ENCODE peak calls at places on chromosomes 6 and 20, in seven cellular contexts. One of them, this sample, is unnamed. For H3K9me3, the result is how much of the 10 kb centered on the place peaks cover.

GRCh38 chr20:7744411-7744810 is 195.8 kb downstream of the HAO1 start:
- DNase-seq in sigmoid colon: no peak
- DNase-seq in cardiac muscle cell: peak
- DNase-seq in GM12878: no peak
- DNase-seq in IMR-90: peak
- DNase-seq in tibial nerve: no peak
- DNase-seq in pancreas: no peak
- DNase-seq in this sample: no peak

GRCh38 chr6:40672118-40672517 is 85.0 kb upstream of the LRFN2 start:
- DNase-seq in sigmoid colon: no peak
- DNase-seq in cardiac muscle cell: no peak
- DNase-seq in GM12878: no peak
- DNase-seq in IMR-90: no peak
- DNase-seq in tibial nerve: no peak
- DNase-seq in pancreas: no peak
- DNase-seq in this sample: no peak

GRCh38 chr6:69624944-69625343 is 171.9 kb downstream of the LMBRD1 start:
- DNase-seq in sigmoid colon: no peak
- DNase-seq in cardiac muscle cell: no peak
- DNase-seq in GM12878: no peak
- DNase-seq in IMR-90: no peak
- DNase-seq in tibial nerve: no peak
- DNase-seq in pancreas: no peak
- DNase-seq in this sample: no peak

GRCh38 chr6:108518714-108519576 is 41.8 kb upstream of the FOXO3 start:
- DNase-seq in sigmoid colon: no peak
- DNase-seq in cardiac muscle cell: peak
- DNase-seq in GM12878: no peak
- DNase-seq in IMR-90: peak
- DNase-seq in tibial nerve: no peak
- DNase-seq in pancreas: no peak
- DNase-seq in this sample: no peak

GRCh38 chr6:6320901-6321300 is 439 bp upstream of the F13A1 start:
- DNase-seq in sigmoid colon: no peak
- DNase-seq in cardiac muscle cell: no peak
- DNase-seq in GM12878: no peak
- DNase-seq in IMR-90: no peak
- DNase-seq in tibial nerve: no peak
- DNase-seq in pancreas: no peak
- DNase-seq in this sample: no peak

GRCh38 chr6:44157152-44157521 is 1.5 kb upstream of the CAPN11 start:
- DNase-seq in sigmoid colon: no peak
- DNase-seq in cardiac muscle cell: no peak
- DNase-seq in GM12878: no peak
- DNase-seq in IMR-90: no peak
- DNase-seq in tibial nerve: no peak
- DNase-seq in pancreas: no peak
- DNase-seq in this sample: no peak

GRCh38 chr6:16973545-16974386 is 128.1 kb upstream of the STMND1 start:
- DNase-seq in sigmoid colon: no peak
- DNase-seq in cardiac muscle cell: no peak
- DNase-seq in GM12878: no peak
- DNase-seq in IMR-90: no peak
- DNase-seq in tibial nerve: no peak
- DNase-seq in pancreas: no peak
- DNase-seq in this sample: no peak

GRCh38 chr6:99514089-99514488 is 1.1 kb downstream of the USP45 start:
- DNase-seq in sigmoid colon: no peak
- DNase-seq in cardiac muscle cell: peak
- DNase-seq in GM12878: no peak
- DNase-seq in IMR-90: peak
- DNase-seq in tibial nerve: no peak
- DNase-seq in pancreas: no peak
- DNase-seq in this sample: no peak

GRCh38 chr6:13992417-13993055 is 67.8 kb downstream of the RNF182 start:
- DNase-seq in sigmoid colon: no peak
- DNase-seq in cardiac muscle cell: peak
- DNase-seq in GM12878: no peak
- DNase-seq in IMR-90: peak
- DNase-seq in tibial nerve: no peak
- DNase-seq in pancreas: no peak
- DNase-seq in this sample: no peak

GRCh38 chr20:14568701-14569100 is 231.3 kb upstream of the FLRT3 start:
- DNase-seq in sigmoid colon: no peak
- DNase-seq in cardiac muscle cell: no peak
- DNase-seq in GM12878: no peak
- DNase-seq in IMR-90: no peak
- DNase-seq in tibial nerve: no peak
- DNase-seq in pancreas: no peak
- DNase-seq in this sample: no peak

GRCh38 chr6:134478764-134479399 is 161.0 kb upstream of the SGK1 start:
- DNase-seq in sigmoid colon: no peak
- DNase-seq in cardiac muscle cell: no peak
- DNase-seq in GM12878: no peak
- DNase-seq in IMR-90: no peak
- DNase-seq in tibial nerve: no peak
- DNase-seq in pancreas: no peak
- DNase-seq in this sample: no peak

GRCh38 chr6:121770943-121771342 is 335.5 kb downstream of the GJA1 start:
- DNase-seq in sigmoid colon: no peak
- DNase-seq in cardiac muscle cell: no peak
- DNase-seq in GM12878: no peak
- DNase-seq in IMR-90: peak
- DNase-seq in tibial nerve: no peak
- DNase-seq in pancreas: no peak
- DNase-seq in this sample: no peak

GRCh38 chr20:25000268-25000801 is 7.8 kb upstream of the APMAP start:
- DNase-seq in sigmoid colon: peak
- DNase-seq in cardiac muscle cell: peak
- DNase-seq in GM12878: no peak
- DNase-seq in IMR-90: peak
- DNase-seq in tibial nerve: peak
- DNase-seq in pancreas: peak
- DNase-seq in this sample: no peak

GRCh38 chr6:55694148-55694547 is 115.2 kb upstream of the HMGCLL1 start:
- DNase-seq in sigmoid colon: no peak
- DNase-seq in cardiac muscle cell: peak
- DNase-seq in GM12878: no peak
- DNase-seq in IMR-90: peak
- DNase-seq in tibial nerve: no peak
- DNase-seq in pancreas: no peak
- DNase-seq in this sample: peak

GRCh38 chr6:137370871-137371633 is 123.1 kb downstream of the OLIG3 start:
- DNase-seq in sigmoid colon: no peak
- DNase-seq in cardiac muscle cell: no peak
- DNase-seq in GM12878: peak
- DNase-seq in IMR-90: no peak
- DNase-seq in tibial nerve: no peak
- DNase-seq in pancreas: no peak
- DNase-seq in this sample: peak

GRCh38 chr6:44738652-44739141 is 351.2 kb downstream of the CDC5L start:
- DNase-seq in sigmoid colon: no peak
- DNase-seq in cardiac muscle cell: peak
- DNase-seq in GM12878: peak
- DNase-seq in IMR-90: peak
- DNase-seq in tibial nerve: no peak
- DNase-seq in pancreas: no peak
- DNase-seq in this sample: no peak

GRCh38 chr20:8722277-8722928 is 346.5 kb upstream of the PLCB4 start:
- DNase-seq in sigmoid colon: no peak
- DNase-seq in cardiac muscle cell: peak
- DNase-seq in GM12878: peak
- DNase-seq in IMR-90: peak
- DNase-seq in tibial nerve: no peak
- DNase-seq in pancreas: peak
- DNase-seq in this sample: peak

GRCh38 chr20:4709261-4710105 is 12.2 kb upstream of the PRND start:
- DNase-seq in sigmoid colon: no peak
- DNase-seq in cardiac muscle cell: no peak
- DNase-seq in GM12878: no peak
- DNase-seq in IMR-90: no peak
- DNase-seq in tibial nerve: no peak
- DNase-seq in pancreas: no peak
- DNase-seq in this sample: no peak

GRCh38 chr6:126361832-126362231 is 21.9 kb downstream of the CENPW start:
- DNase-seq in sigmoid colon: no peak
- DNase-seq in cardiac muscle cell: no peak
- DNase-seq in GM12878: no peak
- DNase-seq in IMR-90: no peak
- DNase-seq in tibial nerve: no peak
- DNase-seq in pancreas: no peak
- DNase-seq in this sample: no peak

GRCh38 chr6:74939309-74939708 is 266.5 kb downstream of the COL12A1 start:
- DNase-seq in sigmoid colon: no peak
- DNase-seq in cardiac muscle cell: peak
- DNase-seq in GM12878: no peak
- DNase-seq in IMR-90: no peak
- DNase-seq in tibial nerve: no peak
- DNase-seq in pancreas: no peak
- DNase-seq in this sample: no peak

GRCh38 chr6:54801669-54802068 is 44.9 kb upstream of the FAM83B start:
- DNase-seq in sigmoid colon: no peak
- DNase-seq in cardiac muscle cell: peak
- DNase-seq in GM12878: no peak
- DNase-seq in IMR-90: peak
- DNase-seq in tibial nerve: no peak
- DNase-seq in pancreas: no peak
- DNase-seq in this sample: no peak

GRCh38 chr20:24608926-24609667 is 139.7 kb downstream of the SYNDIG1 start:
- DNase-seq in sigmoid colon: no peak
- DNase-seq in cardiac muscle cell: peak
- DNase-seq in GM12878: peak
- DNase-seq in IMR-90: peak
- DNase-seq in tibial nerve: no peak
- DNase-seq in pancreas: no peak
- DNase-seq in this sample: no peak

DNA sequence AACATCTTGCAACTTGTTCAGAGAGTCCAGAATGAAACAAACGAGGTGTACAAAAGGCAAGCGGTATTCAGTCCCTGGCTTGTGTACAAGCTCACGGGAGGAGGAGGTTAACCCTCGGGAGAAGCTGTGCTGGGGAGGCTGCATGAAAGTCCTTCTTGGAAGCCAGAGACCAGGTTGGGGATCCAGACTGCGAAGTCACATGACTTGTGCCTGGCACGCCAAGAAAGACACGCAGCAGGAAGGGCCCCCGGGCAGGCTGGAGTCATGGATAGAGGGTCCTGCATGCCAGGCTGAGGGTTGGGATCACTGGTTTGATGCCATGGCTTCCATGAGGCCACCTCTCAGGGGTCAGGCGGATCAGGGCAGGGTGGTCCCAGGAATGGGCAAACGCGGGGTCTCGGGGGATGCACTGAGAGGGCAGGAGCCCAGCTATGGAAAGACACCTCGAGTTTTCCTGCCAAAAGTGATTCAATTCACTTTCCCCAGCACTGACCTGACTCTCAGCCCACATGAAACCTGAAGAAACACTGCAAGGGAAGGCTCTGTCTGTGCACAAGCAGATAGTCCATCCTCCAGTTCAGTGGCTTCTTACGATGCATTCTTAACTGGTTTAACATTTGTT is 79.4 kb downstream of the DLL1 start:
- DNase-seq in sigmoid colon: no peak
- DNase-seq in cardiac muscle cell: no peak
- DNase-seq in GM12878: no peak
- DNase-seq in IMR-90: no peak
- DNase-seq in tibial nerve: no peak
- DNase-seq in pancreas: peak
- DNase-seq in this sample: no peak
- H3K9me3 ChIP-seq in sigmoid colon: under half
- H3K9me3 ChIP-seq in cardiac muscle cell: under half
- H3K9me3 ChIP-seq in GM12878: under half
- H3K9me3 ChIP-seq in IMR-90: under half
- H3K9me3 ChIP-seq in tibial nerve: under half
- H3K9me3 ChIP-seq in pancreas: under half
- H3K9me3 ChIP-seq in this sample: under half

GRCh38 chr6:111711989-111712388 is 106.3 kb upstream of the TRAF3IP2 start:
- DNase-seq in sigmoid colon: no peak
- DNase-seq in cardiac muscle cell: no peak
- DNase-seq in GM12878: no peak
- DNase-seq in IMR-90: no peak
- DNase-seq in tibial nerve: no peak
- DNase-seq in pancreas: no peak
- DNase-seq in this sample: no peak
- H3K27ac ChIP-seq in sigmoid colon: no peak
- H3K27ac ChIP-seq in cardiac muscle cell: no peak
- H3K27ac ChIP-seq in GM12878: no peak
- H3K27ac ChIP-seq in IMR-90: no peak
- H3K27ac ChIP-seq in tibial nerve: peak
- H3K27ac ChIP-seq in pancreas: no peak
- H3K27ac ChIP-seq in this sample: no peak

GRCh38 chr20:59647271-59647670 is 42.9 kb downstream of the PHACTR3 start:
- DNase-seq in sigmoid colon: peak
- DNase-seq in cardiac muscle cell: no peak
- DNase-seq in GM12878: no peak
- DNase-seq in IMR-90: no peak
- DNase-seq in tibial nerve: no peak
- DNase-seq in pancreas: no peak
- DNase-seq in this sample: no peak

GRCh38 chr20:59648720-59649119 is 44.4 kb downstream of the PHACTR3 start:
- DNase-seq in sigmoid colon: peak
- DNase-seq in cardiac muscle cell: no peak
- DNase-seq in GM12878: no peak
- DNase-seq in IMR-90: no peak
- DNase-seq in tibial nerve: no peak
- DNase-seq in pancreas: no peak
- DNase-seq in this sample: no peak

GRCh38 chr20:59646487-59646886 is 42.1 kb downstream of the PHACTR3 start:
- DNase-seq in sigmoid colon: peak
- DNase-seq in cardiac muscle cell: no peak
- DNase-seq in GM12878: no peak
- DNase-seq in IMR-90: no peak
- DNase-seq in tibial nerve: no peak
- DNase-seq in pancreas: no peak
- DNase-seq in this sample: no peak

GRCh38 chr20:59652381-59652780 is 48.0 kb downstream of the PHACTR3 start:
- DNase-seq in sigmoid colon: no peak
- DNase-seq in cardiac muscle cell: no peak
- DNase-seq in GM12878: no peak
- DNase-seq in IMR-90: no peak
- DNase-seq in tibial nerve: no peak
- DNase-seq in pancreas: no peak
- DNase-seq in this sample: no peak

DNA sequence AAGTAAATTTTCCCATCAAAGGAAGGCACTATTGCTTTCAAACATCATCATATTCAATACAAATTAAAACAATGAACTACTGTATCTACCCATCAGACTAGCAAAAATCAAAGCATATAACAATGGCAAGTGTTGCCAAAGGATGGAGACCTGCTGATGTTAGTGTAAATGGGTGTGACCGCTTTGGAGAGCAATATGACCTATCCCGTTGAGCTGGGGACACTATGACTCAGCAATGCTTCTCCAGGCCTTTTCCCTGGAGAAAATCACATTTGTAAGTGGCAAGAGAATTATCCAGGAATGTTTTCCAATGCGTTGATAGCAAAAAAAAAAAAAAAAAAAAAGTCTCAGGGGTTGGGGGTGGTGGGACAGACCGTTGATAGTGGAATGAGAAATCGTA is 46.1 kb downstream of the PHACTR3 start:
- DNase-seq in sigmoid colon: no peak
- DNase-seq in cardiac muscle cell: no peak
- DNase-seq in GM12878: no peak
- DNase-seq in IMR-90: no peak
- DNase-seq in tibial nerve: no peak
- DNase-seq in pancreas: no peak
- DNase-seq in this sample: no peak
- H3K9me3 ChIP-seq in sigmoid colon: under half
- H3K9me3 ChIP-seq in cardiac muscle cell: under half
- H3K9me3 ChIP-seq in GM12878: under half
- H3K9me3 ChIP-seq in IMR-90: under half
- H3K9me3 ChIP-seq in tibial nerve: under half
- H3K9me3 ChIP-seq in pancreas: under half
- H3K9me3 ChIP-seq in this sample: under half

GRCh38 chr6:147906361-147906760 is 397.9 kb downstream of the SAMD5 start:
- DNase-seq in sigmoid colon: no peak
- DNase-seq in cardiac muscle cell: no peak
- DNase-seq in GM12878: no peak
- DNase-seq in IMR-90: no peak
- DNase-seq in tibial nerve: no peak
- DNase-seq in pancreas: no peak
- DNase-seq in this sample: no peak
- H3K27ac ChIP-seq in sigmoid colon: no peak
- H3K27ac ChIP-seq in cardiac muscle cell: no peak
- H3K27ac ChIP-seq in GM12878: no peak
- H3K27ac ChIP-seq in IMR-90: no peak
- H3K27ac ChIP-seq in tibial nerve: no peak
- H3K27ac ChIP-seq in pancreas: no peak
- H3K27ac ChIP-seq in this sample: no peak

This sample was measured in iPS DF 6.9.